ENCODE peak calls at places on chromosomes 6 and 20, in five cellular contexts. One of them, this sample, is unnamed.
A peak's percentile ranks its signal among the peaks of the same experiment; 100 is the strongest.

GRCh38 chr6:11771473-11772048 is 7.0 kb downstream of the ADTRP start:
- DNase-seq in stimulated activated CD4-positive, alpha-beta T cell treated with anti-CD3 and anti-CD28 coated beads, Interleukin-12 subunit alpha, Interleukin-12 subunit beta, amount 100 ng/mL, for 4 hours: no peak
- DNase-seq in OCI-LY7: no peak
- DNase-seq in left cardiac atrium: no peak
- DNase-seq in amniotic stem cell: no peak
- DNase-seq in this sample: no peak

GRCh38 chr6:142857609-142858195 is 87.3 kb downstream of the HIVEP2 start:
- DNase-seq in stimulated activated CD4-positive, alpha-beta T cell treated with anti-CD3 and anti-CD28 coated beads, Interleukin-12 subunit alpha, Interleukin-12 subunit beta, amount 100 ng/mL, for 4 hours: no peak
- DNase-seq in OCI-LY7: peak; percentile 69
- DNase-seq in left cardiac atrium: no peak
- DNase-seq in amniotic stem cell: no peak
- DNase-seq in this sample: no peak

GRCh38 chr6:29827579-29828470 is at the start of gene HLA-G:
- DNase-seq in stimulated activated CD4-positive, alpha-beta T cell treated with anti-CD3 and anti-CD28 coated beads, Interleukin-12 subunit alpha, Interleukin-12 subunit beta, amount 100 ng/mL, for 4 hours: no peak
- DNase-seq in OCI-LY7: no peak
- DNase-seq in left cardiac atrium: peak; percentile 29
- DNase-seq in amniotic stem cell: no peak
- DNase-seq in this sample: peak; percentile 4

GRCh38 chr6:166076625-166077024 is 91.0 kb downstream of the TBXT start:
- DNase-seq in stimulated activated CD4-positive, alpha-beta T cell treated with anti-CD3 and anti-CD28 coated beads, Interleukin-12 subunit alpha, Interleukin-12 subunit beta, amount 100 ng/mL, for 4 hours: no peak
- DNase-seq in OCI-LY7: peak; percentile 1
- DNase-seq in left cardiac atrium: no peak
- DNase-seq in amniotic stem cell: no peak
- DNase-seq in this sample: no peak

GRCh38 chr6:28732052-28732451 is 191.7 kb downstream of the TRIM27 start:
- DNase-seq in stimulated activated CD4-positive, alpha-beta T cell treated with anti-CD3 and anti-CD28 coated beads, Interleukin-12 subunit alpha, Interleukin-12 subunit beta, amount 100 ng/mL, for 4 hours: no peak
- DNase-seq in OCI-LY7: no peak
- DNase-seq in left cardiac atrium: no peak
- DNase-seq in amniotic stem cell: no peak
- DNase-seq in this sample: no peak

GRCh38 chr6:110556317-110557115 is 80.1 kb upstream of the SLC22A16 start:
- DNase-seq in stimulated activated CD4-positive, alpha-beta T cell treated with anti-CD3 and anti-CD28 coated beads, Interleukin-12 subunit alpha, Interleukin-12 subunit beta, amount 100 ng/mL, for 4 hours: no peak
- DNase-seq in OCI-LY7: no peak
- DNase-seq in left cardiac atrium: no peak
- DNase-seq in amniotic stem cell: no peak
- DNase-seq in this sample: no peak

GRCh38 chr6:24721461-24722215 is 2.7 kb upstream of the C6orf62 start:
- DNase-seq in stimulated activated CD4-positive, alpha-beta T cell treated with anti-CD3 and anti-CD28 coated beads, Interleukin-12 subunit alpha, Interleukin-12 subunit beta, amount 100 ng/mL, for 4 hours: no peak
- DNase-seq in OCI-LY7: no peak
- DNase-seq in left cardiac atrium: peak; percentile 90
- DNase-seq in amniotic stem cell: peak; percentile 83
- DNase-seq in this sample: peak; percentile 89

GRCh38 chr6:109834595-109835437 is 143.3 kb upstream of the GPR6 start:
- DNase-seq in stimulated activated CD4-positive, alpha-beta T cell treated with anti-CD3 and anti-CD28 coated beads, Interleukin-12 subunit alpha, Interleukin-12 subunit beta, amount 100 ng/mL, for 4 hours: no peak
- DNase-seq in OCI-LY7: no peak
- DNase-seq in left cardiac atrium: no peak
- DNase-seq in amniotic stem cell: no peak
- DNase-seq in this sample: peak; percentile 46

GRCh38 chr6:144373195-144373594 is 88.1 kb downstream of the UTRN start:
- DNase-seq in stimulated activated CD4-positive, alpha-beta T cell treated with anti-CD3 and anti-CD28 coated beads, Interleukin-12 subunit alpha, Interleukin-12 subunit beta, amount 100 ng/mL, for 4 hours: no peak
- DNase-seq in OCI-LY7: no peak
- DNase-seq in left cardiac atrium: no peak
- DNase-seq in amniotic stem cell: no peak
- DNase-seq in this sample: no peak

GRCh38 chr6:136607204-136607931 is 57.1 kb upstream of the MAP7 start:
- DNase-seq in stimulated activated CD4-positive, alpha-beta T cell treated with anti-CD3 and anti-CD28 coated beads, Interleukin-12 subunit alpha, Interleukin-12 subunit beta, amount 100 ng/mL, for 4 hours: no peak
- DNase-seq in OCI-LY7: no peak
- DNase-seq in left cardiac atrium: no peak
- DNase-seq in amniotic stem cell: no peak
- DNase-seq in this sample: no peak

GRCh38 chr6:76495909-76496308 is 423.4 kb upstream of the IMPG1 start:
- DNase-seq in stimulated activated CD4-positive, alpha-beta T cell treated with anti-CD3 and anti-CD28 coated beads, Interleukin-12 subunit alpha, Interleukin-12 subunit beta, amount 100 ng/mL, for 4 hours: no peak
- DNase-seq in OCI-LY7: peak; percentile 8
- DNase-seq in left cardiac atrium: no peak
- DNase-seq in amniotic stem cell: no peak
- DNase-seq in this sample: no peak

GRCh38 chr20:58923117-58923712 is 57.8 kb upstream of the NELFCD start:
- DNase-seq in stimulated activated CD4-positive, alpha-beta T cell treated with anti-CD3 and anti-CD28 coated beads, Interleukin-12 subunit alpha, Interleukin-12 subunit beta, amount 100 ng/mL, for 4 hours: no peak
- DNase-seq in OCI-LY7: no peak
- DNase-seq in left cardiac atrium: no peak
- DNase-seq in amniotic stem cell: no peak
- DNase-seq in this sample: peak; percentile 80

GRCh38 chr20:4164246-4164645 is 148.9 kb upstream of the RNF24 start:
- DNase-seq in stimulated activated CD4-positive, alpha-beta T cell treated with anti-CD3 and anti-CD28 coated beads, Interleukin-12 subunit alpha, Interleukin-12 subunit beta, amount 100 ng/mL, for 4 hours: no peak
- DNase-seq in OCI-LY7: no peak
- DNase-seq in left cardiac atrium: no peak
- DNase-seq in amniotic stem cell: no peak
- DNase-seq in this sample: no peak

GRCh38 chr6:39754493-39755115 is 29.4 kb upstream of the KIF6 start:
- DNase-seq in stimulated activated CD4-positive, alpha-beta T cell treated with anti-CD3 and anti-CD28 coated beads, Interleukin-12 subunit alpha, Interleukin-12 subunit beta, amount 100 ng/mL, for 4 hours: no peak
- DNase-seq in OCI-LY7: no peak
- DNase-seq in left cardiac atrium: no peak
- DNase-seq in amniotic stem cell: no peak
- DNase-seq in this sample: no peak

GRCh38 chr20:56628015-56628872 is 862 bp upstream of the TFAP2C start:
- DNase-seq in stimulated activated CD4-positive, alpha-beta T cell treated with anti-CD3 and anti-CD28 coated beads, Interleukin-12 subunit alpha, Interleukin-12 subunit beta, amount 100 ng/mL, for 4 hours: no peak
- DNase-seq in OCI-LY7: no peak
- DNase-seq in left cardiac atrium: no peak
- DNase-seq in amniotic stem cell: no peak
- DNase-seq in this sample: peak; percentile 55

GRCh38 chr6:118252474-118252873 is 295.6 kb upstream of the PLN start:
- DNase-seq in stimulated activated CD4-positive, alpha-beta T cell treated with anti-CD3 and anti-CD28 coated beads, Interleukin-12 subunit alpha, Interleukin-12 subunit beta, amount 100 ng/mL, for 4 hours: no peak
- DNase-seq in OCI-LY7: peak; percentile 3
- DNase-seq in left cardiac atrium: no peak
- DNase-seq in amniotic stem cell: no peak
- DNase-seq in this sample: no peak

GRCh38 chr6:118650500-118651281 is 700 bp downstream of the CEP85L start:
- DNase-seq in stimulated activated CD4-positive, alpha-beta T cell treated with anti-CD3 and anti-CD28 coated beads, Interleukin-12 subunit alpha, Interleukin-12 subunit beta, amount 100 ng/mL, for 4 hours: peak; percentile 39
- DNase-seq in OCI-LY7: peak; percentile 24
- DNase-seq in left cardiac atrium: peak; percentile 54
- DNase-seq in amniotic stem cell: no peak
- DNase-seq in this sample: peak; percentile 43

GRCh38 chr6:14635195-14635594 is 517.6 kb downstream of the CD83 start:
- DNase-seq in stimulated activated CD4-positive, alpha-beta T cell treated with anti-CD3 and anti-CD28 coated beads, Interleukin-12 subunit alpha, Interleukin-12 subunit beta, amount 100 ng/mL, for 4 hours: no peak
- DNase-seq in OCI-LY7: peak; percentile 63
- DNase-seq in left cardiac atrium: no peak
- DNase-seq in amniotic stem cell: no peak
- DNase-seq in this sample: no peak

GRCh38 chr6:1094306-1094705 is 217.6 kb upstream of the FOXQ1 start:
- DNase-seq in stimulated activated CD4-positive, alpha-beta T cell treated with anti-CD3 and anti-CD28 coated beads, Interleukin-12 subunit alpha, Interleukin-12 subunit beta, amount 100 ng/mL, for 4 hours: no peak
- DNase-seq in OCI-LY7: no peak
- DNase-seq in left cardiac atrium: no peak
- DNase-seq in amniotic stem cell: no peak
- DNase-seq in this sample: no peak

GRCh38 chr6:25359191-25359861 is 80.2 kb downstream of the CARMIL1 start:
- DNase-seq in stimulated activated CD4-positive, alpha-beta T cell treated with anti-CD3 and anti-CD28 coated beads, Interleukin-12 subunit alpha, Interleukin-12 subunit beta, amount 100 ng/mL, for 4 hours: no peak
- DNase-seq in OCI-LY7: no peak
- DNase-seq in left cardiac atrium: peak; percentile 59
- DNase-seq in amniotic stem cell: peak; percentile 61
- DNase-seq in this sample: peak; percentile 45

This sample was measured in thyroid gland.